ENCODE peak calls at places on chromosomes 12 and 14, in six cellular contexts. B, I, A, T, N and E are unnamed samples.

GRCh38 chr12:88579572-88579940 is 715 bp downstream of the KITLG start:
- DNase-seq in B (no peak), I (no peak), A (no peak), T (peak; percentile 51), N (no peak), E (no peak)

GRCh38 chr12:63098851-63099250 is 52.1 kb downstream of the AVPR1A start:
- DNase-seq in B (peak; percentile 46), I (no peak), A (no peak), T (no peak), N (no peak), E (peak; percentile 19)

GRCh38 chr14:75279739-75280447 is 1.3 kb downstream of the FOS start:
- DNase-seq in B (no peak), I (no peak), A (no peak), T (peak; percentile 70), N (no peak), E (no peak)

GRCh38 chr12:26651566-26652188 is 181.3 kb downstream of the ITPR2 start:
- DNase-seq in B (peak; percentile 51), I (no peak), A (peak; percentile 55), T (no peak), N (peak; percentile 14), E (peak; percentile 43)

GRCh38 chr12:44457465-44457864 is 418.6 kb downstream of the NELL2 start:
- DNase-seq in B (no peak), I (no peak), A (no peak), T (no peak), N (no peak), E (no peak)

GRCh38 chr12:62847709-62848108 is 87.2 kb downstream of the PPM1H start:
- DNase-seq in B (no peak), I (no peak), A (no peak), T (no peak), N (no peak), E (no peak)

GRCh38 chr12:28026701-28027100 is 54.2 kb upstream of the PTHLH start:
- DNase-seq in B (peak; percentile 5), I (no peak), A (no peak), T (no peak), N (no peak), E (no peak)

GRCh38 chr12:124474709-124475108 is 92.7 kb downstream of the NCOR2 start:
- DNase-seq in B (no peak), I (no peak), A (no peak), T (no peak), N (peak; percentile 82), E (no peak)

GRCh38 chr14:68791078-68791983 is 1.5 kb downstream of the ZFP36L1 start:
- DNase-seq in B (no peak), I (peak; percentile 42), A (no peak), T (peak; percentile 59), N (no peak), E (no peak)

GRCh38 chr12:124130717-124131670 is 158.0 kb downstream of the ZNF664 start:
- DNase-seq in B (peak; percentile 32), I (no peak), A (no peak), T (no peak), N (no peak), E (peak; percentile 90)

GRCh38 chr12:89236237-89236636 is 116.1 kb downstream of the DUSP6 start:
- DNase-seq in B (no peak), I (no peak), A (no peak), T (no peak), N (no peak), E (no peak)

GRCh38 chr12:109115758-109116610 is at the start of gene ACACB:
- DNase-seq in B (no peak), I (no peak), A (no peak), T (no peak), N (peak; percentile 49), E (no peak)

GRCh38 chr12:116346751-116347150 is 69.3 kb upstream of the MED13L start:
- DNase-seq in B (no peak), I (no peak), A (no peak), T (peak; percentile 61), N (no peak), E (no peak)

GRCh38 chr14:32896979-32897723 is 41.5 kb upstream of the NPAS3 start:
- DNase-seq in B (peak; percentile 97), I (no peak), A (no peak), T (no peak), N (no peak), E (peak; percentile 60)

GRCh38 chr14:37681486-37681885 is 86.1 kb downstream of the TTC6 start:
- DNase-seq in B (no peak), I (no peak), A (no peak), T (no peak), N (no peak), E (no peak)

GRCh38 chr14:23663711-23664110 is 27.5 kb downstream of the DHRS2 start:
- DNase-seq in B (no peak), I (no peak), A (no peak), T (no peak), N (no peak), E (no peak)

GRCh38 chr14:20455355-20456300 is 602 bp downstream of the APEX1 start:
- DNase-seq in B (peak; percentile 86), I (no peak), A (no peak), T (no peak), N (no peak), E (no peak)

GRCh38 chr14:100898465-100898864 is 5.1 kb downstream of the RTL1 start:
- DNase-seq in B (no peak), I (no peak), A (no peak), T (no peak), N (no peak), E (no peak)

GRCh38 chr14:64973026-64973442 is 898 bp upstream of the RAB15 start:
- DNase-seq in B (no peak), I (no peak), A (no peak), T (no peak), N (no peak), E (no peak)

GRCh38 chr14:90678420-90678819 is 137.8 kb downstream of the TTC7B start:
- DNase-seq in B (no peak), I (no peak), A (no peak), T (no peak), N (no peak), E (no peak)